ENCODE peak calls at places on chromosomes 6 and 20, in five cellular contexts. G is endothelial cell of umbilical vein, I is K562, Z is Panc1, Q is prostate gland. E is an unnamed sample. For H3K27me3, the result is how much of the 10 kb centered on the place peaks cover.

GRCh38 chr20:32536861-32537656 is 48.1 kb downstream of the NOL4L start:
- DNase-seq in Z (no peak), I (peak), G (no peak), Q (no peak), E (no peak)

GRCh38 chr6:89081129-89081422 is 525 bp downstream of the PNRC1 start:
- DNase-seq in Z (no peak), G (no peak), I (no peak), Q (no peak), E (no peak)

GRCh38 chr20:11166716-11167115 is 492.9 kb upstream of the JAG1 start:
- DNase-seq in I (no peak), Z (no peak), Q (no peak), G (no peak), E (no peak)

GRCh38 chr20:53319200-53319599 is 274.4 kb downstream of the ZNF217 start:
- DNase-seq in I (no peak), G (no peak), Q (no peak), Z (no peak), E (no peak)

GRCh38 chr6:162154930-162155329 is 572.6 kb downstream of the PRKN start:
- DNase-seq in Z (no peak), I (no peak), Q (no peak), G (no peak), E (no peak)

GRCh38 chr6:136351518-136352106 is 62.0 kb upstream of the BCLAF1 start:
- DNase-seq in G (no peak), Q (no peak), I (no peak), Z (no peak), E (no peak)

GRCh38 chr6:165146456-165146855 is 162.9 kb downstream of the C6orf118 start:
- DNase-seq in Q (no peak), G (no peak), Z (no peak), I (no peak), E (no peak)

GRCh38 chr20:53522696-53523095 is 70.9 kb downstream of the ZNF217 start:
- DNase-seq in I (no peak), Z (no peak), G (no peak), Q (no peak), E (peak)

GRCh38 chr6:169190144-169190584 is 63.5 kb downstream of the THBS2 start:
- DNase-seq in Z (no peak), G (no peak), I (no peak), Q (no peak), E (peak)

GRCh38 chr6:146347690-146348089 is 195.9 kb upstream of the RAB32 start:
- DNase-seq in Q (no peak), G (no peak), I (no peak), Z (no peak), E (no peak)

GRCh38 chr6:98054453-98054852 is 771.4 kb upstream of the MMS22L start:
- DNase-seq in Q (no peak), I (no peak), G (no peak), Z (no peak), E (no peak)

GRCh38 chr6:44734886-44735630 is 347.6 kb downstream of the CDC5L start:
- DNase-seq in I (no peak), Z (no peak), G (no peak), Q (no peak), E (no peak)

GRCh38 chr6:46575530-46575929 is 77.1 kb downstream of the CYP39A1 start:
- DNase-seq in Q (no peak), Z (no peak), G (no peak), I (no peak), E (no peak)

GRCh38 chr20:46640536-46641311 is 10.5 kb downstream of the SLC13A3 start:
- DNase-seq in I (no peak), Z (no peak), G (no peak), Q (no peak), E (no peak)

GRCh38 chr6:37272834-37273566 is 15.1 kb upstream of the TMEM217 start:
- DNase-seq in Q (no peak), I (no peak), G (no peak), Z (no peak), E (no peak)

GRCh38 chr6:98633886-98634285 is 200.5 kb upstream of the POU3F2 start:
- DNase-seq in I (no peak), Z (no peak), G (no peak), Q (no peak), E (no peak)

GRCh38 chr6:168155821-168156741 is 77.1 kb upstream of the FRMD1 start:
- DNase-seq in Z (no peak), G (no peak), I (no peak), Q (no peak), E (peak)

GRCh38 chr6:10569392-10570127 is 48.4 kb downstream of the GCNT2 start:
- DNase-seq in G (no peak), I (no peak), Z (no peak), Q (no peak), E (no peak)

GRCh38 chr6:54130179-54130578 is 18.9 kb downstream of the MLIP start:
- DNase-seq in Z (no peak), G (no peak), I (no peak), Q (no peak), E (no peak)

GRCh38 chr6:87870606-87871005 is 168.6 kb upstream of the AKIRIN2 start:
- DNase-seq in Z (no peak), I (no peak), G (no peak), Q (no peak), E (no peak)

GRCh38 chr20:63178889-63179751 is 36.8 kb downstream of the YTHDF1 start:
- DNase-seq in I (peak), Q (no peak), Z (no peak), G (no peak), E (no peak)
- H3K4me3 ChIP-seq in I (peak), Q (peak), Z (peak), G (no peak), E (peak)

GRCh38 chr6:42783876-42784738 is 2.3 kb downstream of the BICRAL start:
- DNase-seq in G (peak), Z (no peak), I (no peak), Q (no peak), E (no peak)

GRCh38 chr6:42786525-42786985 is 4.7 kb downstream of the BICRAL start:
- DNase-seq in Q (no peak), I (no peak), Z (no peak), G (no peak), E (no peak)

GRCh38 chr6:42788671-42789070 is 6.8 kb downstream of the BICRAL start:
- DNase-seq in G (no peak), Q (no peak), I (no peak), Z (no peak), E (peak)

GRCh38 chr6:42784739-42785498 is 3.1 kb downstream of the BICRAL start:
- DNase-seq in G (no peak), Z (no peak), Q (no peak), I (no peak), E (no peak)

DNA sequence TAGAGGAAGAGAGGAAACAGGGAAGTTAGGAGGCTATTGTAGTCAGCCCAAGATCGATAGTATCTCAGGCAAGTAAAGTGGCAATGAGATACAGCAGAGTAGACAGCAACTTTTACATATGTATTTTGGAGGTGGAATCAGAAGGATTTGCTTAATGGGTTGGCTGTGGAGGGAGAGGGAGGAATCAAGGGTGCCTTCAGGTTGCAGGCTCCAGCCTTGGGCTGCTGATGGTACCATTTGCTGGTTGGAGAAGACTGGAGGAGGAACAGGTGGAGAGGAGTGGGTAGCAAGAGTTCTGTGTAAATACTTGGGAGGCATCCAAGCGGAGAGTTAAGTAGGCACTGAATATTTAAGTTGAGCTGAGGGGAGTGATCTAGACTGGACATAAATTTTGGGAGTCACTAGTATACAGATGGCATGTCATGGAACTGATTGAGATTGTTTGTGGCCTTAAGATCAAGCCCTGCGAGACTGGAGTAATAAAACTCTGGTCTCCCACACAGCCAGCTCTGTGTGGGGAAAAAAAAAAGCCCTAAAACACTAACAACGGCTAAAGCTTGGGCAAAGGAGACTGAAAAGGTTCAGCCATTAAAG is 5.3 kb downstream of the BICRAL start:
- DNase-seq in Z (no peak), Q (no peak), I (no peak), G (no peak), E (no peak)
- TF ChIP-seq POLR2AphosphoS5 in Z (no peak), Q (no peak), I (peak), G (no peak), E (no peak)

DNA sequence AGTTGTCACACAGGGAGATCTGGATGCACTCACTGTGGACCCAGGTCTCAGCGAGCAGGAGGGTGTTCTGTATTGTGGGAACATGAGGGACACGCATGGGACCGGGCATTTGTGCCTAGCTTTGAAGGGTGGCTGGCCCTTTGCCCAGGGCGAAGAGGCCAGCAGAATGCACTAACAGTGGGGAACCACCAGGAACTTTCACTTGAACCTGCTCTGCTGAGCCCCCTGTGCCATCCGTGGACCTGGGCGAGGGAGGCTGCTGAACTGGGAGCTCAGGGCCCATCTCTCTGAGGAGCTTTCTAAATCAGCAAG is 1.2 kb upstream of the ULBP2 start:
- DNase-seq in Q (no peak), G (no peak), Z (no peak), I (no peak), E (no peak)
- H3K27me3 ChIP-seq in Q (under half), G (under half), Z (under half), I (half or more), E (under half)

GRCh38 chr6:151760486-151760885 is 47.0 kb upstream of the ESR1 start:
- DNase-seq in I (no peak), Z (no peak), G (no peak), Q (no peak), E (no peak)

GRCh38 chr6:151763303-151763702 is 44.2 kb upstream of the ESR1 start:
- DNase-seq in Z (no peak), Q (no peak), G (no peak), I (no peak), E (no peak)

GRCh38 chr6:151765444-151765886 is 42.0 kb upstream of the ESR1 start:
- DNase-seq in Z (peak), Q (peak), I (peak), G (peak), E (no peak)

GRCh38 chr6:151763938-151764680 is 43.4 kb upstream of the ESR1 start:
- DNase-seq in I (peak), Z (peak), G (peak), Q (peak), E (peak)

DNA sequence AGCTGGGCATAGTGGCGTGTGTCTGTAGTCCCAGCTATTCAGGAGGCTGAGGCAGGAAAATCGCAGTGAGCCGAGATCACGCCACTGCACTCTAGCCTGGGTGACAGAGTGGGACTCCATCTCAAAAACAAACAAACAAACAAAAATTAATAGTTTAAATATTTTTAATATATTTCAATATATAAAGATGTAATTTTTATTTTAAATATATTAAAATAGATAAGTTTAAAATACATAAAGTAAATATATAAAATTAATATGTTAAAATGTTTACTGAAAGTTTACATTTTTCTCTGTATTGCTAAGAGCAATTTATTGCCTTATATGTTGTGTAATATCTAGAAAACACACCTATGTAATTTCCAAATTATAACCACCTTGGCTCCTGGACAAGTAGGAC is 44.7 kb upstream of the ESR1 start:
- DNase-seq in I (no peak), Q (no peak), Z (no peak), G (no peak), E (no peak)
- H3K4me3 ChIP-seq in I (no peak), Q (no peak), Z (no peak), G (no peak), E (no peak)

GRCh38 chr6:160972111-160972510 is 19.5 kb upstream of the MAP3K4 start:
- DNase-seq in G (no peak), I (no peak), Q (no peak), Z (no peak), E (no peak)

GRCh38 chr6:160973311-160973710 is 18.3 kb upstream of the MAP3K4 start:
- DNase-seq in Q (no peak), G (no peak), I (peak), Z (no peak), E (peak)

GRCh38 chr6:160973856-160974255 is 17.7 kb upstream of the MAP3K4 start:
- DNase-seq in Q (no peak), I (no peak), G (no peak), Z (no peak), E (no peak)

GRCh38 chr6:160975111-160975510 is 16.5 kb upstream of the MAP3K4 start:
- DNase-seq in Z (no peak), Q (no peak), G (no peak), I (no peak), E (no peak)

GRCh38 chr6:160974304-160974771 is 17.2 kb upstream of the MAP3K4 start:
- DNase-seq in Z (no peak), I (peak), G (no peak), Q (no peak), E (peak)
- TF ChIP-seq POLR2AphosphoS5 in Z (no peak), I (no peak), G (no peak), Q (no peak), E (peak)